ENCODE peak calls at places on chromosomes 12 and 14, in four cellular contexts. One of them, this sample, is unnamed.

GRCh38 chr12:124764451-124764850 is 99.2 kb downstream of the SCARB1 start:
- DNase-seq in RWPE1: no peak
- DNase-seq in thoracic aorta: no peak
- DNase-seq in stomach: no peak
- DNase-seq in this sample: no peak

GRCh38 chr12:45648070-45648469 is 81.4 kb upstream of the ARID2 start:
- DNase-seq in thoracic aorta: no peak
- DNase-seq in RWPE1: no peak
- DNase-seq in stomach: peak; percentile 46
- DNase-seq in this sample: no peak

GRCh38 chr14:78782551-78782950 is 612.4 kb downstream of the NRXN3 start:
- DNase-seq in stomach: no peak
- DNase-seq in thoracic aorta: no peak
- DNase-seq in RWPE1: no peak
- DNase-seq in this sample: no peak

GRCh38 chr12:21618566-21618965 is 13.9 kb upstream of the GYS2 start:
- DNase-seq in RWPE1: no peak
- DNase-seq in stomach: no peak
- DNase-seq in thoracic aorta: no peak
- DNase-seq in this sample: no peak

GRCh38 chr12:11705010-11705409 is 55.5 kb downstream of the ETV6 start:
- DNase-seq in RWPE1: peak; percentile 62
- DNase-seq in thoracic aorta: no peak
- DNase-seq in stomach: no peak
- DNase-seq in this sample: peak; percentile 78

GRCh38 chr12:104280703-104281458 is 22.7 kb upstream of the EID3 start:
- DNase-seq in thoracic aorta: no peak
- DNase-seq in stomach: no peak
- DNase-seq in RWPE1: peak; percentile 67
- DNase-seq in this sample: no peak

GRCh38 chr12:45973526-45973925 is 16.8 kb downstream of the SCAF11 start:
- DNase-seq in RWPE1: no peak
- DNase-seq in stomach: no peak
- DNase-seq in thoracic aorta: no peak
- DNase-seq in this sample: no peak

GRCh38 chr12:131013118-131013517 is 59.4 kb downstream of the ADGRD1 start:
- DNase-seq in stomach: no peak
- DNase-seq in RWPE1: no peak
- DNase-seq in thoracic aorta: no peak
- DNase-seq in this sample: no peak

GRCh38 chr12:28611501-28611900 is 421.2 kb downstream of the CCDC91 start:
- DNase-seq in stomach: no peak
- DNase-seq in thoracic aorta: no peak
- DNase-seq in RWPE1: no peak
- DNase-seq in this sample: no peak

GRCh38 chr14:35158951-35159653 is 36.8 kb downstream of the PRORP start:
- DNase-seq in RWPE1: no peak
- DNase-seq in stomach: no peak
- DNase-seq in thoracic aorta: no peak
- DNase-seq in this sample: no peak

GRCh38 chr14:56555921-56556570 is 23.6 kb upstream of the TMEM260 start:
- DNase-seq in RWPE1: peak; percentile 52
- DNase-seq in thoracic aorta: no peak
- DNase-seq in stomach: no peak
- DNase-seq in this sample: peak; percentile 14

GRCh38 chr14:74414793-74415437 is 11.1 kb downstream of the SYNDIG1L start:
- DNase-seq in stomach: no peak
- DNase-seq in thoracic aorta: no peak
- DNase-seq in RWPE1: no peak
- DNase-seq in this sample: no peak

GRCh38 chr14:101953151-101953550 is 11.2 kb upstream of the DYNC1H1 start:
- DNase-seq in RWPE1: no peak
- DNase-seq in stomach: no peak
- DNase-seq in thoracic aorta: no peak
- DNase-seq in this sample: no peak

GRCh38 chr14:61559641-61560201 is 135.6 kb upstream of the HIF1A start:
- DNase-seq in stomach: no peak
- DNase-seq in RWPE1: no peak
- DNase-seq in thoracic aorta: no peak
- DNase-seq in this sample: no peak

GRCh38 chr12:119725523-119725922 is 57.6 kb downstream of the PRKAB1 start:
- DNase-seq in stomach: no peak
- DNase-seq in thoracic aorta: no peak
- DNase-seq in RWPE1: no peak
- DNase-seq in this sample: no peak

GRCh38 chr12:120041386-120042231 is 52.6 kb downstream of the BICDL1 start:
- DNase-seq in thoracic aorta: no peak
- DNase-seq in RWPE1: no peak
- DNase-seq in stomach: no peak
- DNase-seq in this sample: no peak

GRCh38 chr12:65798903-65799302 is 25.4 kb upstream of the HMGA2 start:
- DNase-seq in stomach: no peak
- DNase-seq in thoracic aorta: no peak
- DNase-seq in RWPE1: no peak
- DNase-seq in this sample: no peak

GRCh38 chr12:4041191-4041885 is 168.1 kb upstream of the PARP11 start:
- DNase-seq in thoracic aorta: no peak
- DNase-seq in RWPE1: no peak
- DNase-seq in stomach: no peak
- DNase-seq in this sample: peak; percentile 68

GRCh38 chr12:25829192-25829591 is 129.3 kb upstream of the RASSF8 start:
- DNase-seq in stomach: no peak
- DNase-seq in thoracic aorta: no peak
- DNase-seq in RWPE1: peak; percentile 44
- DNase-seq in this sample: peak; percentile 69

GRCh38 chr12:49783917-49784676 is 42.7 kb downstream of the TMBIM6 start:
- DNase-seq in stomach: no peak
- DNase-seq in thoracic aorta: no peak
- DNase-seq in RWPE1: no peak
- DNase-seq in this sample: no peak

GRCh38 chr14:53538316-53538851 is 385.3 kb upstream of the DDHD1 start:
- DNase-seq in stomach: no peak
- DNase-seq in thoracic aorta: no peak
- DNase-seq in RWPE1: no peak
- DNase-seq in this sample: no peak

GRCh38 chr14:31926123-31926522 is 151.0 kb upstream of the ARHGAP5 start:
- DNase-seq in RWPE1: no peak
- DNase-seq in stomach: no peak
- DNase-seq in thoracic aorta: no peak
- DNase-seq in this sample: no peak

GRCh38 chr14:36655963-36656768 is 5.5 kb upstream of the PAX9 start:
- DNase-seq in RWPE1: peak; percentile 36
- DNase-seq in thoracic aorta: no peak
- DNase-seq in stomach: no peak
- DNase-seq in this sample: no peak

GRCh38 chr12:116358850-116359761 is 81.6 kb upstream of the MED13L start:
- DNase-seq in thoracic aorta: peak; percentile 87
- DNase-seq in stomach: peak; percentile 98
- DNase-seq in RWPE1: peak; percentile 89
- DNase-seq in this sample: peak; percentile 46

GRCh38 chr12:17062296-17063061 is 456.5 kb upstream of the LMO3 start:
- DNase-seq in thoracic aorta: no peak
- DNase-seq in RWPE1: peak; percentile 36
- DNase-seq in stomach: no peak
- DNase-seq in this sample: no peak

GRCh38 chr14:84112589-84112988 is 1417.4 kb upstream of the FLRT2 start:
- DNase-seq in thoracic aorta: no peak
- DNase-seq in RWPE1: no peak
- DNase-seq in stomach: no peak
- DNase-seq in this sample: no peak

GRCh38 chr14:74762917-74763802 is at the start of gene YLPM1:
- DNase-seq in RWPE1: peak; percentile 91
- DNase-seq in stomach: peak; percentile 94
- DNase-seq in thoracic aorta: peak; percentile 74
- DNase-seq in this sample: peak; percentile 90

GRCh38 chr14:99194736-99195135 is 77.3 kb downstream of the BCL11B start:
- DNase-seq in RWPE1: no peak
- DNase-seq in thoracic aorta: no peak
- DNase-seq in stomach: no peak
- DNase-seq in this sample: no peak
- H3K27ac ChIP-seq in RWPE1: no peak overlapping the region
- H3K27ac ChIP-seq in thoracic aorta: no peak overlapping the region
- H3K27ac ChIP-seq in stomach: no peak overlapping the region
- H3K27ac ChIP-seq in this sample: no peak overlapping the region

GRCh38 chr12:101256271-101256670 is 23.6 kb upstream of the UTP20 start:
- DNase-seq in thoracic aorta: no peak
- DNase-seq in RWPE1: no peak
- DNase-seq in stomach: no peak
- DNase-seq in this sample: no peak
- H3K27ac ChIP-seq in thoracic aorta: no peak overlapping the region
- H3K27ac ChIP-seq in RWPE1: no peak overlapping the region
- H3K27ac ChIP-seq in stomach: no peak overlapping the region
- H3K27ac ChIP-seq in this sample: no peak overlapping the region

DNA sequence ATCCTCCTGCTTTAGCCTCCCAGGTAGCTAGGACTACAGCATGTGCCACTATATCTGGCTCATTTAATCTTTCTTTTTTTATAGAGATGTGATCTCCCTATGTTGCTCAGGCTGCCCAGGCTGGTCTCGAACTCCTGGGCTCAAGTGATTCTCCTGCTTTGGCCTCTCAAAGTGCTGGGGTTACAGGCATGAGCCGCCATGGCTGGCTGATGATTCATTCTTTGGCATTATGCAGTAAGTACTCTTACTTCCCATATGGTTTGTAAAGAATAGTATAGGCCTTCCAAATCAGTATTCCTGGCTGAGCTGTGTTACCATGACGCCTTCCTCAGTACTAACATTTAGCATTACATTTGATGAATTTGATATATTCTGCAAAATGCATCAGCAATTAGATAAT is 3.3 kb upstream of the MIA2 start:
- DNase-seq in stomach: no peak
- DNase-seq in thoracic aorta: no peak
- DNase-seq in RWPE1: no peak
- DNase-seq in this sample: no peak
- H3K27ac ChIP-seq in stomach: no peak overlapping the region
- H3K27ac ChIP-seq in thoracic aorta: no peak overlapping the region
- H3K27ac ChIP-seq in RWPE1: no peak overlapping the region
- H3K27ac ChIP-seq in this sample: no peak overlapping the region

GRCh38 chr14:88853129-88853528 is 28.7 kb downstream of the TTC8 start:
- DNase-seq in RWPE1: no peak
- DNase-seq in stomach: no peak
- DNase-seq in thoracic aorta: no peak
- DNase-seq in this sample: no peak

GRCh38 chr14:88852632-88853031 is 28.2 kb downstream of the TTC8 start:
- DNase-seq in thoracic aorta: no peak
- DNase-seq in RWPE1: no peak
- DNase-seq in stomach: no peak
- DNase-seq in this sample: no peak

GRCh38 chr14:88851587-88851986 is 27.1 kb downstream of the TTC8 start:
- DNase-seq in RWPE1: no peak
- DNase-seq in stomach: no peak
- DNase-seq in thoracic aorta: no peak
- DNase-seq in this sample: no peak

DNA sequence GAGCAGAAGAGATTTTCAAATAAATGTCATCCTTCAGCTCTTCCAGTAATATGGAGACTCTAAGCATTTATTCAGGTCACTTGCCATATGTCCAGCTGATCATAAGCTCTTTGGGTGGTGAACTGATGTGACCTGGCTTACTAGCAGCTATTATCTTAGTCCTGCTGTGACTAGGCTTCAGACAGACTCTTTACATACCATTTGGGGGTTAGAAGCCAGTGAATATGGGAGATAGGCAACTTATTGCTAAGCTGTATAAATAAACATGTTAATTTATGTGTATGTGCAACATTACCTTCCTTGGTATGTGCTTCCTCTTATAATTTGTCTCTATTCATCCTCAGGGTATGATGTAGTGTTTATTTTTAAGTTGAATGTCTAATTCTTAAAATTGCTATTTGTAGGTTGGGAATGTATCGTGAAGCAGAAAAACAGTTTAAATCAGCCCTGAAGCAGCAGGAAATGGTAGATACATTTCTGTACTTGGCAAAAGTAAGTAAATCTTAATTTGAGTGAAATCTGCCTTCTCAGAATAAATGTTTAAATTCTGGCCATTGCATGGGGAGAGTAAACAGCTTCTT is 32.4 kb downstream of the TTC8 start:
- DNase-seq in thoracic aorta: no peak
- DNase-seq in RWPE1: no peak
- DNase-seq in stomach: no peak
- DNase-seq in this sample: no peak
- H3K27ac ChIP-seq in thoracic aorta: no peak overlapping the region
- H3K27ac ChIP-seq in RWPE1: no peak overlapping the region
- H3K27ac ChIP-seq in stomach: no peak overlapping the region
- H3K27ac ChIP-seq in this sample: no peak overlapping the region

GRCh38 chr12:112115259-112116045 is 6.9 kb upstream of the NAA25 start:
- DNase-seq in RWPE1: no peak
- DNase-seq in stomach: peak; percentile 7
- DNase-seq in thoracic aorta: no peak
- DNase-seq in this sample: no peak

GRCh38 chr12:112107728-112108447 is 695 bp downstream of the NAA25 start:
- DNase-seq in RWPE1: no peak
- DNase-seq in thoracic aorta: no peak
- DNase-seq in stomach: no peak
- DNase-seq in this sample: no peak

GRCh38 chr12:112111931-112112330 is 3.3 kb upstream of the NAA25 start:
- DNase-seq in thoracic aorta: no peak
- DNase-seq in stomach: no peak
- DNase-seq in RWPE1: no peak
- DNase-seq in this sample: no peak

GRCh38 chr12:112116232-112117060 is 7.9 kb upstream of the NAA25 start:
- DNase-seq in thoracic aorta: no peak
- DNase-seq in RWPE1: no peak
- DNase-seq in stomach: peak; percentile 69
- DNase-seq in this sample: no peak

GRCh38 chr12:112112423-112113132 is 4.0 kb upstream of the NAA25 start:
- DNase-seq in RWPE1: peak; percentile 85
- DNase-seq in thoracic aorta: no peak
- DNase-seq in stomach: peak; percentile 85
- DNase-seq in this sample: peak; percentile 78
- H3K27ac ChIP-seq in RWPE1: peak overlapping the region; percentile 89
- H3K27ac ChIP-seq in thoracic aorta: no peak overlapping the region
- H3K27ac ChIP-seq in stomach: no peak overlapping the region
- H3K27ac ChIP-seq in this sample: peak overlapping the region; percentile 86

GRCh38 chr14:58356268-58356667 is 39.5 kb upstream of the TOMM20L start:
- DNase-seq in thoracic aorta: no peak
- DNase-seq in RWPE1: no peak
- DNase-seq in stomach: no peak
- DNase-seq in this sample: no peak

GRCh38 chr14:58353516-58354299 is 42.0 kb upstream of the TOMM20L start:
- DNase-seq in RWPE1: no peak
- DNase-seq in stomach: no peak
- DNase-seq in thoracic aorta: no peak
- DNase-seq in this sample: no peak

GRCh38 chr14:58354817-58355216 is 40.9 kb upstream of the TOMM20L start:
- DNase-seq in stomach: no peak
- DNase-seq in thoracic aorta: no peak
- DNase-seq in RWPE1: no peak
- DNase-seq in this sample: no peak
- H3K27ac ChIP-seq in stomach: no peak overlapping the region
- H3K27ac ChIP-seq in thoracic aorta: no peak overlapping the region
- H3K27ac ChIP-seq in RWPE1: no peak overlapping the region
- H3K27ac ChIP-seq in this sample: no peak overlapping the region

GRCh38 chr12:69046372-69046771 is 113.4 kb upstream of the CPM start:
- DNase-seq in stomach: no peak
- DNase-seq in thoracic aorta: no peak
- DNase-seq in RWPE1: no peak
- DNase-seq in this sample: no peak
- H3K27ac ChIP-seq in stomach: no peak overlapping the region
- H3K27ac ChIP-seq in thoracic aorta: no peak overlapping the region
- H3K27ac ChIP-seq in RWPE1: no peak overlapping the region
- H3K27ac ChIP-seq in this sample: no peak overlapping the region